ENCODE peak calls at places on chromosomes 16 and 17, in seven cellular contexts. One of them, this sample, is unnamed.

GRCh38 chr17:43891851-43892671 is 15.3 kb downstream of the MPP2 start:
- DNase-seq in NCI-H2081: no peak
- DNase-seq in NCI-H1105: no peak
- DNase-seq in midbrain: no peak
- DNase-seq in EL: no peak
- DNase-seq in renal cortical epithelial cell: no peak
- DNase-seq in NCI-H1694 treated with DMSO at 0.1 percent for 48 hours: no peak
- DNase-seq in this sample: no peak

GRCh38 chr17:7850118-7850504 is 4.8 kb upstream of the TMEM88 start:
- DNase-seq in NCI-H2081: no peak
- DNase-seq in NCI-H1105: no peak
- DNase-seq in midbrain: no peak
- DNase-seq in EL: no peak
- DNase-seq in renal cortical epithelial cell: no peak
- DNase-seq in NCI-H1694 treated with DMSO at 0.1 percent for 48 hours: no peak
- DNase-seq in this sample: no peak

GRCh38 chr16:2043296-2043979 is 4.2 kb downstream of the NTHL1 start:
- DNase-seq in NCI-H2081: no peak
- DNase-seq in NCI-H1105: no peak
- DNase-seq in midbrain: no peak
- DNase-seq in EL: no peak
- DNase-seq in renal cortical epithelial cell: peak
- DNase-seq in NCI-H1694 treated with DMSO at 0.1 percent for 48 hours: no peak
- DNase-seq in this sample: no peak

GRCh38 chr17:79042421-79043190 is 18.6 kb downstream of the C1QTNF1 start:
- DNase-seq in NCI-H2081: no peak
- DNase-seq in NCI-H1105: peak
- DNase-seq in midbrain: no peak
- DNase-seq in EL: peak
- DNase-seq in renal cortical epithelial cell: peak
- DNase-seq in NCI-H1694 treated with DMSO at 0.1 percent for 48 hours: peak
- DNase-seq in this sample: no peak

GRCh38 chr17:20281860-20282259 is 185.5 kb downstream of the LGALS9B start:
- DNase-seq in NCI-H2081: peak
- DNase-seq in NCI-H1105: no peak
- DNase-seq in midbrain: peak
- DNase-seq in EL: no peak
- DNase-seq in renal cortical epithelial cell: no peak
- DNase-seq in NCI-H1694 treated with DMSO at 0.1 percent for 48 hours: no peak
- DNase-seq in this sample: no peak

GRCh38 chr16:50272687-50273381 is 6.5 kb downstream of the ADCY7 start:
- DNase-seq in NCI-H2081: no peak
- DNase-seq in NCI-H1105: no peak
- DNase-seq in midbrain: no peak
- DNase-seq in EL: no peak
- DNase-seq in renal cortical epithelial cell: no peak
- DNase-seq in NCI-H1694 treated with DMSO at 0.1 percent for 48 hours: no peak
- DNase-seq in this sample: no peak

GRCh38 chr17:78121801-78122220 is 6.7 kb downstream of the TMC6 start:
- DNase-seq in NCI-H2081: no peak
- DNase-seq in NCI-H1105: no peak
- DNase-seq in midbrain: no peak
- DNase-seq in EL: no peak
- DNase-seq in renal cortical epithelial cell: no peak
- DNase-seq in NCI-H1694 treated with DMSO at 0.1 percent for 48 hours: no peak
- DNase-seq in this sample: no peak

GRCh38 chr16:11379420-11379819 is 34.2 kb downstream of the RMI2 start:
- DNase-seq in NCI-H2081: no peak
- DNase-seq in NCI-H1105: no peak
- DNase-seq in midbrain: no peak
- DNase-seq in EL: peak
- DNase-seq in renal cortical epithelial cell: peak
- DNase-seq in NCI-H1694 treated with DMSO at 0.1 percent for 48 hours: no peak
- DNase-seq in this sample: no peak

GRCh38 chr17:20896153-20896649 is 146.6 kb downstream of the USP22 start:
- DNase-seq in NCI-H2081: no peak
- DNase-seq in NCI-H1105: no peak
- DNase-seq in midbrain: no peak
- DNase-seq in EL: peak
- DNase-seq in renal cortical epithelial cell: peak
- DNase-seq in NCI-H1694 treated with DMSO at 0.1 percent for 48 hours: no peak
- DNase-seq in this sample: no peak

GRCh38 chr16:71807905-71808592 is 585 bp downstream of the AP1G1 start:
- DNase-seq in NCI-H2081: peak
- DNase-seq in NCI-H1105: no peak
- DNase-seq in midbrain: no peak
- DNase-seq in EL: peak
- DNase-seq in renal cortical epithelial cell: no peak
- DNase-seq in NCI-H1694 treated with DMSO at 0.1 percent for 48 hours: no peak
- DNase-seq in this sample: peak

GRCh38 chr17:14792751-14793150 is 472.4 kb downstream of the PMP22 start:
- DNase-seq in NCI-H2081: no peak
- DNase-seq in NCI-H1105: no peak
- DNase-seq in midbrain: no peak
- DNase-seq in EL: no peak
- DNase-seq in renal cortical epithelial cell: no peak
- DNase-seq in NCI-H1694 treated with DMSO at 0.1 percent for 48 hours: no peak
- DNase-seq in this sample: no peak

GRCh38 chr17:28693866-28694265 is 17.8 kb downstream of the PROCA1 start:
- DNase-seq in NCI-H2081: no peak
- DNase-seq in NCI-H1105: no peak
- DNase-seq in midbrain: peak
- DNase-seq in EL: no peak
- DNase-seq in renal cortical epithelial cell: no peak
- DNase-seq in NCI-H1694 treated with DMSO at 0.1 percent for 48 hours: no peak
- DNase-seq in this sample: no peak

GRCh38 chr17:59441459-59442096 is 110.1 kb downstream of the YPEL2 start:
- DNase-seq in NCI-H2081: no peak
- DNase-seq in NCI-H1105: no peak
- DNase-seq in midbrain: no peak
- DNase-seq in EL: no peak
- DNase-seq in renal cortical epithelial cell: no peak
- DNase-seq in NCI-H1694 treated with DMSO at 0.1 percent for 48 hours: no peak
- DNase-seq in this sample: no peak

GRCh38 chr16:48014349-48015135 is 141.3 kb downstream of the ABCC12 start:
- DNase-seq in NCI-H2081: no peak
- DNase-seq in NCI-H1105: no peak
- DNase-seq in midbrain: no peak
- DNase-seq in EL: peak
- DNase-seq in renal cortical epithelial cell: peak
- DNase-seq in NCI-H1694 treated with DMSO at 0.1 percent for 48 hours: no peak
- DNase-seq in this sample: peak

GRCh38 chr17:63445571-63446217 is 412 bp downstream of the CYB561 start:
- DNase-seq in NCI-H2081: peak
- DNase-seq in NCI-H1105: peak
- DNase-seq in midbrain: no peak
- DNase-seq in EL: peak
- DNase-seq in renal cortical epithelial cell: peak
- DNase-seq in NCI-H1694 treated with DMSO at 0.1 percent for 48 hours: no peak
- DNase-seq in this sample: no peak

GRCh38 chr16:57115504-57116182 is 23.3 kb downstream of the CPNE2 start:
- DNase-seq in NCI-H2081: peak
- DNase-seq in NCI-H1105: peak
- DNase-seq in midbrain: peak
- DNase-seq in EL: no peak
- DNase-seq in renal cortical epithelial cell: no peak
- DNase-seq in NCI-H1694 treated with DMSO at 0.1 percent for 48 hours: no peak
- DNase-seq in this sample: no peak

GRCh38 chr17:77318021-77318420 is 177.3 kb downstream of the SEC14L1 start:
- DNase-seq in NCI-H2081: no peak
- DNase-seq in NCI-H1105: no peak
- DNase-seq in midbrain: no peak
- DNase-seq in EL: no peak
- DNase-seq in renal cortical epithelial cell: no peak
- DNase-seq in NCI-H1694 treated with DMSO at 0.1 percent for 48 hours: no peak
- DNase-seq in this sample: no peak

GRCh38 chr16:48609453-48610023 is 442 bp downstream of the N4BP1 start:
- DNase-seq in NCI-H2081: peak
- DNase-seq in NCI-H1105: peak
- DNase-seq in midbrain: peak
- DNase-seq in EL: peak
- DNase-seq in renal cortical epithelial cell: no peak
- DNase-seq in NCI-H1694 treated with DMSO at 0.1 percent for 48 hours: peak
- DNase-seq in this sample: no peak

GRCh38 chr16:23296994-23297393 is 5.1 kb upstream of the SCNN1B start:
- DNase-seq in NCI-H2081: peak
- DNase-seq in NCI-H1105: no peak
- DNase-seq in midbrain: no peak
- DNase-seq in EL: no peak
- DNase-seq in renal cortical epithelial cell: no peak
- DNase-seq in NCI-H1694 treated with DMSO at 0.1 percent for 48 hours: peak
- DNase-seq in this sample: no peak

GRCh38 chr17:15257316-15257925 is 7.7 kb downstream of the PMP22 start:
- DNase-seq in NCI-H2081: peak
- DNase-seq in NCI-H1105: peak
- DNase-seq in midbrain: peak
- DNase-seq in EL: peak
- DNase-seq in renal cortical epithelial cell: peak
- DNase-seq in NCI-H1694 treated with DMSO at 0.1 percent for 48 hours: peak
- DNase-seq in this sample: peak

GRCh38 chr17:38563362-38564253 is 42.1 kb downstream of the SRCIN1 start:
- DNase-seq in NCI-H2081: no peak
- DNase-seq in NCI-H1105: no peak
- DNase-seq in midbrain: no peak
- DNase-seq in EL: no peak
- DNase-seq in renal cortical epithelial cell: no peak
- DNase-seq in NCI-H1694 treated with DMSO at 0.1 percent for 48 hours: no peak
- DNase-seq in this sample: no peak

GRCh38 chr16:75379911-75380847 is 53.1 kb downstream of the CFDP1 start:
- DNase-seq in NCI-H2081: no peak
- DNase-seq in NCI-H1105: no peak
- DNase-seq in midbrain: peak
- DNase-seq in EL: no peak
- DNase-seq in renal cortical epithelial cell: no peak
- DNase-seq in NCI-H1694 treated with DMSO at 0.1 percent for 48 hours: no peak
- DNase-seq in this sample: no peak

GRCh38 chr16:1964046-1964505 is 550 bp downstream of the RPS2 start:
- DNase-seq in NCI-H2081: peak
- DNase-seq in NCI-H1105: no peak
- DNase-seq in midbrain: no peak
- DNase-seq in EL: no peak
- DNase-seq in renal cortical epithelial cell: no peak
- DNase-seq in NCI-H1694 treated with DMSO at 0.1 percent for 48 hours: no peak
- DNase-seq in this sample: no peak

GRCh38 chr17:83154311-83155127 is 75.1 kb downstream of the METRNL start:
- DNase-seq in NCI-H2081: no peak
- DNase-seq in NCI-H1105: no peak
- DNase-seq in midbrain: no peak
- DNase-seq in EL: no peak
- DNase-seq in renal cortical epithelial cell: no peak
- DNase-seq in NCI-H1694 treated with DMSO at 0.1 percent for 48 hours: no peak
- DNase-seq in this sample: no peak

GRCh38 chr17:59892251-59892848 is 393 bp downstream of the TUBD1 start:
- DNase-seq in NCI-H2081: no peak
- DNase-seq in NCI-H1105: no peak
- DNase-seq in midbrain: no peak
- DNase-seq in EL: no peak
- DNase-seq in renal cortical epithelial cell: no peak
- DNase-seq in NCI-H1694 treated with DMSO at 0.1 percent for 48 hours: no peak
- DNase-seq in this sample: no peak